ENCODE peak calls at places on chromosomes 2 and 18, in ten cellular contexts. One of them, this sample, is unnamed.

GRCh38 chr2:183088061-183088460 is 9.5 kb downstream of the DUSP19 start:
- DNase-seq in progenitor cell of endocrine pancreas: no peak
- DNase-seq in fibroblast of gingiva: no peak
- DNase-seq in T-helper 9 cell: no peak
- DNase-seq in MCF 10A: no peak
- DNase-seq in mesothelial cell of epicardium: no peak
- DNase-seq in RWPE1: no peak
- DNase-seq in A549: no peak
- DNase-seq in HFFc6: no peak
- DNase-seq in stimulated activated CD4-positive, alpha-beta T cell treated with anti-CD3 and anti-CD28 coated beads, Interleukin-2, amount 100 ng/mL, for 48 hours: no peak
- DNase-seq in this sample: no peak

GRCh38 chr18:63409301-63409700 is 13.0 kb downstream of the VPS4B start:
- DNase-seq in fibroblast of gingiva: peak; percentile 59
- DNase-seq in mesothelial cell of epicardium: no peak
- DNase-seq in A549: no peak
- DNase-seq in HFFc6: peak; percentile 56
- DNase-seq in T-helper 9 cell: no peak
- DNase-seq in progenitor cell of endocrine pancreas: no peak
- DNase-seq in stimulated activated CD4-positive, alpha-beta T cell treated with anti-CD3 and anti-CD28 coated beads, Interleukin-2, amount 100 ng/mL, for 48 hours: no peak
- DNase-seq in MCF 10A: peak; percentile 71
- DNase-seq in RWPE1: peak; percentile 41
- DNase-seq in this sample: no peak

GRCh38 chr2:151947524-151948165 is 119.4 kb upstream of the ARL5A start:
- DNase-seq in A549: no peak
- DNase-seq in MCF 10A: peak; percentile 87
- DNase-seq in fibroblast of gingiva: peak; percentile 13
- DNase-seq in progenitor cell of endocrine pancreas: no peak
- DNase-seq in T-helper 9 cell: no peak
- DNase-seq in HFFc6: no peak
- DNase-seq in RWPE1: no peak
- DNase-seq in stimulated activated CD4-positive, alpha-beta T cell treated with anti-CD3 and anti-CD28 coated beads, Interleukin-2, amount 100 ng/mL, for 48 hours: no peak
- DNase-seq in mesothelial cell of epicardium: no peak
- DNase-seq in this sample: no peak

GRCh38 chr2:224734949-224735348 is 18.8 kb upstream of the CCDC195 start:
- DNase-seq in MCF 10A: no peak
- DNase-seq in RWPE1: no peak
- DNase-seq in stimulated activated CD4-positive, alpha-beta T cell treated with anti-CD3 and anti-CD28 coated beads, Interleukin-2, amount 100 ng/mL, for 48 hours: no peak
- DNase-seq in T-helper 9 cell: no peak
- DNase-seq in HFFc6: no peak
- DNase-seq in fibroblast of gingiva: no peak
- DNase-seq in A549: no peak
- DNase-seq in mesothelial cell of epicardium: no peak
- DNase-seq in progenitor cell of endocrine pancreas: no peak
- DNase-seq in this sample: no peak

GRCh38 chr2:9525266-9525665 is 30.4 kb downstream of the ADAM17 start:
- DNase-seq in T-helper 9 cell: no peak
- DNase-seq in progenitor cell of endocrine pancreas: no peak
- DNase-seq in mesothelial cell of epicardium: no peak
- DNase-seq in MCF 10A: no peak
- DNase-seq in A549: no peak
- DNase-seq in HFFc6: no peak
- DNase-seq in stimulated activated CD4-positive, alpha-beta T cell treated with anti-CD3 and anti-CD28 coated beads, Interleukin-2, amount 100 ng/mL, for 48 hours: no peak
- DNase-seq in RWPE1: no peak
- DNase-seq in fibroblast of gingiva: no peak
- DNase-seq in this sample: no peak

GRCh38 chr2:178870703-178871102 is 63.5 kb upstream of the TTN start:
- DNase-seq in RWPE1: peak; percentile 55
- DNase-seq in fibroblast of gingiva: peak; percentile 4
- DNase-seq in A549: no peak
- DNase-seq in MCF 10A: peak; percentile 76
- DNase-seq in HFFc6: peak; percentile 28
- DNase-seq in progenitor cell of endocrine pancreas: no peak
- DNase-seq in stimulated activated CD4-positive, alpha-beta T cell treated with anti-CD3 and anti-CD28 coated beads, Interleukin-2, amount 100 ng/mL, for 48 hours: no peak
- DNase-seq in mesothelial cell of epicardium: no peak
- DNase-seq in T-helper 9 cell: no peak
- DNase-seq in this sample: no peak

GRCh38 chr2:97931118-97931850 is 64.5 kb downstream of the TMEM131 start:
- DNase-seq in A549: no peak
- DNase-seq in T-helper 9 cell: no peak
- DNase-seq in HFFc6: no peak
- DNase-seq in RWPE1: no peak
- DNase-seq in fibroblast of gingiva: no peak
- DNase-seq in stimulated activated CD4-positive, alpha-beta T cell treated with anti-CD3 and anti-CD28 coated beads, Interleukin-2, amount 100 ng/mL, for 48 hours: no peak
- DNase-seq in progenitor cell of endocrine pancreas: no peak
- DNase-seq in MCF 10A: no peak
- DNase-seq in mesothelial cell of epicardium: no peak
- DNase-seq in this sample: no peak

GRCh38 chr2:81670885-81671284 is 1366.3 kb upstream of the LRRTM1 start:
- DNase-seq in T-helper 9 cell: no peak
- DNase-seq in A549: no peak
- DNase-seq in MCF 10A: no peak
- DNase-seq in fibroblast of gingiva: no peak
- DNase-seq in mesothelial cell of epicardium: no peak
- DNase-seq in RWPE1: no peak
- DNase-seq in HFFc6: no peak
- DNase-seq in progenitor cell of endocrine pancreas: no peak
- DNase-seq in stimulated activated CD4-positive, alpha-beta T cell treated with anti-CD3 and anti-CD28 coated beads, Interleukin-2, amount 100 ng/mL, for 48 hours: no peak
- DNase-seq in this sample: no peak

GRCh38 chr2:167135691-167136090 is 247.4 kb downstream of the XIRP2 start:
- DNase-seq in T-helper 9 cell: no peak
- DNase-seq in mesothelial cell of epicardium: no peak
- DNase-seq in fibroblast of gingiva: no peak
- DNase-seq in A549: no peak
- DNase-seq in HFFc6: no peak
- DNase-seq in MCF 10A: no peak
- DNase-seq in stimulated activated CD4-positive, alpha-beta T cell treated with anti-CD3 and anti-CD28 coated beads, Interleukin-2, amount 100 ng/mL, for 48 hours: no peak
- DNase-seq in progenitor cell of endocrine pancreas: no peak
- DNase-seq in RWPE1: no peak
- DNase-seq in this sample: no peak

GRCh38 chr18:50192903-50193795 is 1.8 kb downstream of the MYO5B start:
- DNase-seq in stimulated activated CD4-positive, alpha-beta T cell treated with anti-CD3 and anti-CD28 coated beads, Interleukin-2, amount 100 ng/mL, for 48 hours: no peak
- DNase-seq in T-helper 9 cell: no peak
- DNase-seq in HFFc6: no peak
- DNase-seq in A549: no peak
- DNase-seq in RWPE1: no peak
- DNase-seq in MCF 10A: peak; percentile 4
- DNase-seq in progenitor cell of endocrine pancreas: no peak
- DNase-seq in mesothelial cell of epicardium: no peak
- DNase-seq in fibroblast of gingiva: no peak
- DNase-seq in this sample: no peak

GRCh38 chr18:49563130-49563540 is 1.3 kb downstream of the LIPG start:
- DNase-seq in MCF 10A: peak; percentile 90
- DNase-seq in RWPE1: peak; percentile 44
- DNase-seq in T-helper 9 cell: no peak
- DNase-seq in progenitor cell of endocrine pancreas: no peak
- DNase-seq in mesothelial cell of epicardium: no peak
- DNase-seq in A549: no peak
- DNase-seq in fibroblast of gingiva: no peak
- DNase-seq in HFFc6: peak; percentile 27
- DNase-seq in stimulated activated CD4-positive, alpha-beta T cell treated with anti-CD3 and anti-CD28 coated beads, Interleukin-2, amount 100 ng/mL, for 48 hours: no peak
- DNase-seq in this sample: no peak

GRCh38 chr18:41938445-41938844 is 16.6 kb upstream of the PIK3C3 start:
- DNase-seq in stimulated activated CD4-positive, alpha-beta T cell treated with anti-CD3 and anti-CD28 coated beads, Interleukin-2, amount 100 ng/mL, for 48 hours: no peak
- DNase-seq in RWPE1: no peak
- DNase-seq in T-helper 9 cell: no peak
- DNase-seq in mesothelial cell of epicardium: no peak
- DNase-seq in A549: no peak
- DNase-seq in fibroblast of gingiva: peak; percentile 63
- DNase-seq in MCF 10A: peak; percentile 61
- DNase-seq in progenitor cell of endocrine pancreas: no peak
- DNase-seq in HFFc6: peak; percentile 95
- DNase-seq in this sample: no peak

GRCh38 chr2:239768907-239769573 is 256.1 kb downstream of the NDUFA10 start:
- DNase-seq in T-helper 9 cell: no peak
- DNase-seq in RWPE1: no peak
- DNase-seq in stimulated activated CD4-positive, alpha-beta T cell treated with anti-CD3 and anti-CD28 coated beads, Interleukin-2, amount 100 ng/mL, for 48 hours: no peak
- DNase-seq in HFFc6: no peak
- DNase-seq in progenitor cell of endocrine pancreas: no peak
- DNase-seq in MCF 10A: no peak
- DNase-seq in fibroblast of gingiva: no peak
- DNase-seq in A549: no peak
- DNase-seq in mesothelial cell of epicardium: no peak
- DNase-seq in this sample: no peak

GRCh38 chr2:10433948-10434884 is 13.9 kb downstream of the ODC1 start:
- DNase-seq in A549: no peak
- DNase-seq in progenitor cell of endocrine pancreas: no peak
- DNase-seq in mesothelial cell of epicardium: no peak
- DNase-seq in fibroblast of gingiva: no peak
- DNase-seq in stimulated activated CD4-positive, alpha-beta T cell treated with anti-CD3 and anti-CD28 coated beads, Interleukin-2, amount 100 ng/mL, for 48 hours: no peak
- DNase-seq in T-helper 9 cell: no peak
- DNase-seq in HFFc6: no peak
- DNase-seq in RWPE1: no peak
- DNase-seq in MCF 10A: no peak
- DNase-seq in this sample: no peak

GRCh38 chr2:105671156-105671555 is 73.6 kb upstream of the NCK2 start:
- DNase-seq in A549: no peak
- DNase-seq in fibroblast of gingiva: no peak
- DNase-seq in stimulated activated CD4-positive, alpha-beta T cell treated with anti-CD3 and anti-CD28 coated beads, Interleukin-2, amount 100 ng/mL, for 48 hours: no peak
- DNase-seq in HFFc6: no peak
- DNase-seq in progenitor cell of endocrine pancreas: no peak
- DNase-seq in RWPE1: no peak
- DNase-seq in mesothelial cell of epicardium: no peak
- DNase-seq in T-helper 9 cell: no peak
- DNase-seq in MCF 10A: peak; percentile 17
- DNase-seq in this sample: no peak

GRCh38 chr2:14632133-14632936 is at the start of gene LRATD1:
- DNase-seq in fibroblast of gingiva: peak; percentile 59
- DNase-seq in T-helper 9 cell: no peak
- DNase-seq in progenitor cell of endocrine pancreas: peak; percentile 93
- DNase-seq in A549: peak; percentile 27
- DNase-seq in stimulated activated CD4-positive, alpha-beta T cell treated with anti-CD3 and anti-CD28 coated beads, Interleukin-2, amount 100 ng/mL, for 48 hours: no peak
- DNase-seq in HFFc6: peak; percentile 12
- DNase-seq in MCF 10A: peak; percentile 93
- DNase-seq in RWPE1: peak; percentile 90
- DNase-seq in mesothelial cell of epicardium: peak; percentile 84
- DNase-seq in this sample: peak; percentile 80

GRCh38 chr2:143261986-143262784 is 133.0 kb downstream of the ARHGAP15 start:
- DNase-seq in MCF 10A: no peak
- DNase-seq in fibroblast of gingiva: peak; percentile 11
- DNase-seq in HFFc6: no peak
- DNase-seq in progenitor cell of endocrine pancreas: no peak
- DNase-seq in RWPE1: no peak
- DNase-seq in mesothelial cell of epicardium: no peak
- DNase-seq in T-helper 9 cell: peak; percentile 18
- DNase-seq in stimulated activated CD4-positive, alpha-beta T cell treated with anti-CD3 and anti-CD28 coated beads, Interleukin-2, amount 100 ng/mL, for 48 hours: no peak
- DNase-seq in A549: no peak
- DNase-seq in this sample: no peak

GRCh38 chr2:164667566-164667965 is 46.3 kb upstream of the GRB14 start:
- DNase-seq in T-helper 9 cell: no peak
- DNase-seq in MCF 10A: no peak
- DNase-seq in mesothelial cell of epicardium: no peak
- DNase-seq in stimulated activated CD4-positive, alpha-beta T cell treated with anti-CD3 and anti-CD28 coated beads, Interleukin-2, amount 100 ng/mL, for 48 hours: no peak
- DNase-seq in fibroblast of gingiva: no peak
- DNase-seq in progenitor cell of endocrine pancreas: no peak
- DNase-seq in RWPE1: no peak
- DNase-seq in HFFc6: no peak
- DNase-seq in A549: no peak
- DNase-seq in this sample: no peak

GRCh38 chr2:47008381-47009280 is 93.0 kb upstream of the MCFD2 start:
- DNase-seq in progenitor cell of endocrine pancreas: no peak
- DNase-seq in fibroblast of gingiva: peak; percentile 34
- DNase-seq in mesothelial cell of epicardium: no peak
- DNase-seq in HFFc6: peak; percentile 61
- DNase-seq in RWPE1: no peak
- DNase-seq in T-helper 9 cell: no peak
- DNase-seq in MCF 10A: no peak
- DNase-seq in A549: no peak
- DNase-seq in stimulated activated CD4-positive, alpha-beta T cell treated with anti-CD3 and anti-CD28 coated beads, Interleukin-2, amount 100 ng/mL, for 48 hours: no peak
- DNase-seq in this sample: peak; percentile 38

GRCh38 chr2:51662187-51662586 is 630.3 kb upstream of the NRXN1 start:
- DNase-seq in A549: no peak
- DNase-seq in HFFc6: no peak
- DNase-seq in progenitor cell of endocrine pancreas: no peak
- DNase-seq in mesothelial cell of epicardium: no peak
- DNase-seq in fibroblast of gingiva: no peak
- DNase-seq in RWPE1: no peak
- DNase-seq in MCF 10A: no peak
- DNase-seq in T-helper 9 cell: no peak
- DNase-seq in stimulated activated CD4-positive, alpha-beta T cell treated with anti-CD3 and anti-CD28 coated beads, Interleukin-2, amount 100 ng/mL, for 48 hours: no peak
- DNase-seq in this sample: no peak

GRCh38 chr2:12910431-12910830 is 193.7 kb downstream of the TRIB2 start:
- DNase-seq in T-helper 9 cell: no peak
- DNase-seq in MCF 10A: no peak
- DNase-seq in stimulated activated CD4-positive, alpha-beta T cell treated with anti-CD3 and anti-CD28 coated beads, Interleukin-2, amount 100 ng/mL, for 48 hours: no peak
- DNase-seq in progenitor cell of endocrine pancreas: no peak
- DNase-seq in fibroblast of gingiva: no peak
- DNase-seq in HFFc6: no peak
- DNase-seq in A549: no peak
- DNase-seq in mesothelial cell of epicardium: no peak
- DNase-seq in RWPE1: no peak
- DNase-seq in this sample: no peak

GRCh38 chr2:101987832-101988231 is 3.9 kb upstream of the IL1R2 start:
- DNase-seq in stimulated activated CD4-positive, alpha-beta T cell treated with anti-CD3 and anti-CD28 coated beads, Interleukin-2, amount 100 ng/mL, for 48 hours: no peak
- DNase-seq in HFFc6: no peak
- DNase-seq in RWPE1: no peak
- DNase-seq in progenitor cell of endocrine pancreas: no peak
- DNase-seq in fibroblast of gingiva: no peak
- DNase-seq in A549: no peak
- DNase-seq in mesothelial cell of epicardium: no peak
- DNase-seq in MCF 10A: no peak
- DNase-seq in T-helper 9 cell: no peak
- DNase-seq in this sample: no peak

GRCh38 chr18:56124186-56124585 is 514.2 kb downstream of the TXNL1 start:
- DNase-seq in RWPE1: peak; percentile 10
- DNase-seq in A549: no peak
- DNase-seq in stimulated activated CD4-positive, alpha-beta T cell treated with anti-CD3 and anti-CD28 coated beads, Interleukin-2, amount 100 ng/mL, for 48 hours: no peak
- DNase-seq in HFFc6: peak; percentile 90
- DNase-seq in fibroblast of gingiva: peak; percentile 46
- DNase-seq in MCF 10A: peak; percentile 30
- DNase-seq in mesothelial cell of epicardium: no peak
- DNase-seq in progenitor cell of endocrine pancreas: no peak
- DNase-seq in T-helper 9 cell: no peak
- DNase-seq in this sample: no peak

GRCh38 chr2:170354409-170354808 is 176.5 kb downstream of the MYO3B start:
- DNase-seq in progenitor cell of endocrine pancreas: no peak
- DNase-seq in RWPE1: no peak
- DNase-seq in T-helper 9 cell: no peak
- DNase-seq in fibroblast of gingiva: no peak
- DNase-seq in A549: no peak
- DNase-seq in stimulated activated CD4-positive, alpha-beta T cell treated with anti-CD3 and anti-CD28 coated beads, Interleukin-2, amount 100 ng/mL, for 48 hours: no peak
- DNase-seq in HFFc6: no peak
- DNase-seq in mesothelial cell of epicardium: no peak
- DNase-seq in MCF 10A: no peak
- DNase-seq in this sample: no peak

GRCh38 chr2:104976603-104977120 is 61.2 kb upstream of the MRPS9 start:
- DNase-seq in T-helper 9 cell: no peak
- DNase-seq in HFFc6: no peak
- DNase-seq in progenitor cell of endocrine pancreas: no peak
- DNase-seq in stimulated activated CD4-positive, alpha-beta T cell treated with anti-CD3 and anti-CD28 coated beads, Interleukin-2, amount 100 ng/mL, for 48 hours: no peak
- DNase-seq in mesothelial cell of epicardium: no peak
- DNase-seq in fibroblast of gingiva: no peak
- DNase-seq in MCF 10A: peak; percentile 33
- DNase-seq in A549: no peak
- DNase-seq in RWPE1: no peak
- DNase-seq in this sample: no peak

This sample was measured in NCI-H2107.